ENCODE peak calls at places on chromosome 13, in ten cellular contexts. One of them, this sample, is unnamed.

GRCh38 chr13:27006519-27007161 is 165.0 kb downstream of the USP12 start:
- DNase-seq in psoas muscle: no peak
- DNase-seq in keratinocyte: no peak
- DNase-seq in adrenal gland: no peak
- DNase-seq in AG04450: no peak
- DNase-seq in caudate nucleus: no peak
- DNase-seq in stomach: peak
- DNase-seq in H1: no peak
- DNase-seq in RWPE1: no peak
- DNase-seq in GM23248: peak
- DNase-seq in this sample: no peak

GRCh38 chr13:33125821-33126570 is 109.8 kb downstream of the KL start:
- DNase-seq in GM23248: peak
- DNase-seq in stomach: no peak
- DNase-seq in H1: peak
- DNase-seq in adrenal gland: peak
- DNase-seq in caudate nucleus: no peak
- DNase-seq in psoas muscle: peak
- DNase-seq in keratinocyte: peak
- DNase-seq in AG04450: peak
- DNase-seq in RWPE1: peak
- DNase-seq in this sample: no peak

GRCh38 chr13:64446372-64446771 is 2783.8 kb downstream of the PCDH9 start:
- DNase-seq in RWPE1: peak
- DNase-seq in H1: no peak
- DNase-seq in adrenal gland: no peak
- DNase-seq in keratinocyte: no peak
- DNase-seq in stomach: no peak
- DNase-seq in AG04450: no peak
- DNase-seq in caudate nucleus: no peak
- DNase-seq in psoas muscle: no peak
- DNase-seq in GM23248: no peak
- DNase-seq in this sample: no peak

GRCh38 chr13:44471686-44472085 is 98.1 kb downstream of the SERP2 start:
- DNase-seq in caudate nucleus: no peak
- DNase-seq in GM23248: peak
- DNase-seq in H1: no peak
- DNase-seq in RWPE1: peak
- DNase-seq in AG04450: no peak
- DNase-seq in psoas muscle: no peak
- DNase-seq in keratinocyte: no peak
- DNase-seq in stomach: no peak
- DNase-seq in adrenal gland: no peak
- DNase-seq in this sample: no peak

GRCh38 chr13:109747524-109747923 is 38.9 kb downstream of the IRS2 start:
- DNase-seq in keratinocyte: no peak
- DNase-seq in stomach: no peak
- DNase-seq in AG04450: no peak
- DNase-seq in H1: no peak
- DNase-seq in caudate nucleus: no peak
- DNase-seq in RWPE1: no peak
- DNase-seq in adrenal gland: no peak
- DNase-seq in GM23248: no peak
- DNase-seq in psoas muscle: no peak
- DNase-seq in this sample: no peak

GRCh38 chr13:37729876-37730275 is 131.3 kb upstream of the POSTN start:
- DNase-seq in adrenal gland: no peak
- DNase-seq in stomach: no peak
- DNase-seq in AG04450: no peak
- DNase-seq in RWPE1: no peak
- DNase-seq in GM23248: no peak
- DNase-seq in caudate nucleus: no peak
- DNase-seq in keratinocyte: no peak
- DNase-seq in psoas muscle: no peak
- DNase-seq in H1: no peak
- DNase-seq in this sample: no peak

GRCh38 chr13:81686877-81687276 is 1346.0 kb upstream of the SPRY2 start:
- DNase-seq in adrenal gland: peak
- DNase-seq in AG04450: no peak
- DNase-seq in keratinocyte: no peak
- DNase-seq in psoas muscle: no peak
- DNase-seq in caudate nucleus: no peak
- DNase-seq in stomach: no peak
- DNase-seq in RWPE1: no peak
- DNase-seq in GM23248: no peak
- DNase-seq in H1: no peak
- DNase-seq in this sample: no peak

GRCh38 chr13:42401376-42401775 is 129.4 kb downstream of the AKAP11 start:
- DNase-seq in RWPE1: peak
- DNase-seq in caudate nucleus: no peak
- DNase-seq in AG04450: no peak
- DNase-seq in keratinocyte: no peak
- DNase-seq in GM23248: no peak
- DNase-seq in psoas muscle: no peak
- DNase-seq in H1: no peak
- DNase-seq in stomach: no peak
- DNase-seq in adrenal gland: no peak
- DNase-seq in this sample: no peak

GRCh38 chr13:74129500-74130144 is 4.6 kb downstream of the KLF12 start:
- DNase-seq in psoas muscle: no peak
- DNase-seq in AG04450: no peak
- DNase-seq in H1: no peak
- DNase-seq in GM23248: peak
- DNase-seq in adrenal gland: no peak
- DNase-seq in keratinocyte: no peak
- DNase-seq in caudate nucleus: no peak
- DNase-seq in stomach: no peak
- DNase-seq in RWPE1: no peak
- DNase-seq in this sample: peak

GRCh38 chr13:67351915-67352314 is 121.8 kb upstream of the PCDH9 start:
- DNase-seq in stomach: no peak
- DNase-seq in RWPE1: peak
- DNase-seq in caudate nucleus: no peak
- DNase-seq in H1: no peak
- DNase-seq in adrenal gland: no peak
- DNase-seq in psoas muscle: no peak
- DNase-seq in GM23248: no peak
- DNase-seq in keratinocyte: no peak
- DNase-seq in AG04450: no peak
- DNase-seq in this sample: no peak

GRCh38 chr13:74305876-74306275 is 171.7 kb upstream of the KLF12 start:
- DNase-seq in AG04450: no peak
- DNase-seq in keratinocyte: no peak
- DNase-seq in stomach: no peak
- DNase-seq in GM23248: peak
- DNase-seq in adrenal gland: no peak
- DNase-seq in caudate nucleus: no peak
- DNase-seq in H1: no peak
- DNase-seq in RWPE1: no peak
- DNase-seq in psoas muscle: no peak
- DNase-seq in this sample: no peak

GRCh38 chr13:105336706-105337582 is 1198.5 kb downstream of the EFNB2 start:
- DNase-seq in stomach: no peak
- DNase-seq in RWPE1: no peak
- DNase-seq in keratinocyte: no peak
- DNase-seq in AG04450: no peak
- DNase-seq in psoas muscle: no peak
- DNase-seq in caudate nucleus: no peak
- DNase-seq in adrenal gland: peak
- DNase-seq in H1: no peak
- DNase-seq in GM23248: no peak
- DNase-seq in this sample: no peak

GRCh38 chr13:35598233-35598632 is 121.7 kb upstream of the MAB21L1 start:
- DNase-seq in RWPE1: no peak
- DNase-seq in adrenal gland: no peak
- DNase-seq in keratinocyte: no peak
- DNase-seq in psoas muscle: no peak
- DNase-seq in stomach: no peak
- DNase-seq in H1: no peak
- DNase-seq in GM23248: peak
- DNase-seq in caudate nucleus: no peak
- DNase-seq in AG04450: no peak
- DNase-seq in this sample: no peak

GRCh38 chr13:35597451-35597850 is 121.0 kb upstream of the MAB21L1 start:
- DNase-seq in psoas muscle: no peak
- DNase-seq in GM23248: no peak
- DNase-seq in H1: no peak
- DNase-seq in adrenal gland: no peak
- DNase-seq in RWPE1: no peak
- DNase-seq in keratinocyte: no peak
- DNase-seq in caudate nucleus: no peak
- DNase-seq in AG04450: no peak
- DNase-seq in stomach: no peak
- DNase-seq in this sample: no peak

GRCh38 chr13:35598790-35599369 is 122.4 kb upstream of the MAB21L1 start:
- DNase-seq in H1: no peak
- DNase-seq in AG04450: no peak
- DNase-seq in caudate nucleus: no peak
- DNase-seq in stomach: no peak
- DNase-seq in GM23248: peak
- DNase-seq in psoas muscle: no peak
- DNase-seq in adrenal gland: no peak
- DNase-seq in keratinocyte: no peak
- DNase-seq in RWPE1: no peak
- DNase-seq in this sample: no peak

GRCh38 chr13:35600137-35600536 is 123.6 kb upstream of the MAB21L1 start:
- DNase-seq in GM23248: peak
- DNase-seq in keratinocyte: no peak
- DNase-seq in adrenal gland: no peak
- DNase-seq in H1: no peak
- DNase-seq in caudate nucleus: no peak
- DNase-seq in psoas muscle: no peak
- DNase-seq in stomach: no peak
- DNase-seq in RWPE1: no peak
- DNase-seq in AG04450: no peak
- DNase-seq in this sample: no peak

DNA sequence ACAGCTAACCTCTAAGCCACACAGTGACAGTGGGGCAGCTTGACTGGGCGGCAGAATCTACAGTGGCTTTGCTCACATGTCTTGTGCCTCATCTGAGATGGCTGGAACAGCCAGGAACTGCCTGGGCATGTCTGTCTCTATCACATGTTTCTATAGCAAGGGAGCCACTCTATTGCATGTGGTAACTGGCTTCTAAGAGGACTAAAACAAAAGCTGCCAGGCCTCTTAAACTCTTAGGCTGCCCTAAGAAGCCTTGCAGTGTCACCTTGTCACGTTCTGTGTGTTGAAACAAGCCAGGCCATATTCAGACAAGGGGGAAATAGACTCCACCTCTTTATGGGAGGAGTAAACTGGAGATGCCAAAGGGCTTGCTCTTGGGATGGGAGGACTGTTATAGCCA is 122.9 kb upstream of the MAB21L1 start:
- DNase-seq in adrenal gland: no peak
- DNase-seq in stomach: no peak
- DNase-seq in caudate nucleus: no peak
- DNase-seq in GM23248: peak
- DNase-seq in keratinocyte: no peak
- DNase-seq in AG04450: no peak
- DNase-seq in psoas muscle: no peak
- DNase-seq in RWPE1: peak
- DNase-seq in H1: no peak
- DNase-seq in this sample: no peak
- H3K27ac ChIP-seq in adrenal gland: no peak
- H3K27ac ChIP-seq in stomach: peak
- H3K27ac ChIP-seq in caudate nucleus: no peak
- H3K27ac ChIP-seq in GM23248: no peak
- H3K27ac ChIP-seq in keratinocyte: no peak
- H3K27ac ChIP-seq in AG04450: no peak
- H3K27ac ChIP-seq in psoas muscle: no peak
- H3K27ac ChIP-seq in RWPE1: no peak
- H3K27ac ChIP-seq in H1: no peak
- H3K27ac ChIP-seq in this sample: no peak

DNA sequence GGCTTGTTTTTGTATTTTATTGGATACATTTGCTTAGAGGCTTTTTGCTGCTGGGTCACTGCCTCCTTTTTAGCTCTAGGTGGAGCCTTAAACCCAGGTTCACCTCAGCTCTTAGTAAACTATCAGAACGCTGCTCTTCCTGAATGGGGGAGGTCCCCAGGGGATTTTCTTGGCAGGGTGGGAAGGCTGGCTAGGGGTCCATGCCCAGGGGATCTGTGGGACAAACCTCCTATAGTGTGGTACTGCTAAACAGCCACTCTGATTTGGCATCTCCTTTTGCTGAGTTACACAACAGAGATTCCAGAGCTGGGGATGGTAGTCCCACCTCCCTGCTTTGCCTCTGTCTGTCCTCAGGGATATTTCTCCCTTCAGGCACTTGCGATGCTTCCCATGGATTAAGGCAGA is 204.9 kb downstream of the ZIC5 start:
- DNase-seq in GM23248: no peak
- DNase-seq in adrenal gland: no peak
- DNase-seq in caudate nucleus: no peak
- DNase-seq in psoas muscle: no peak
- DNase-seq in RWPE1: no peak
- DNase-seq in H1: peak
- DNase-seq in keratinocyte: no peak
- DNase-seq in AG04450: no peak
- DNase-seq in stomach: no peak
- DNase-seq in this sample: no peak
- H3K27ac ChIP-seq in GM23248: no peak
- H3K27ac ChIP-seq in adrenal gland: no peak
- H3K27ac ChIP-seq in caudate nucleus: no peak
- H3K27ac ChIP-seq in psoas muscle: no peak
- H3K27ac ChIP-seq in RWPE1: no peak
- H3K27ac ChIP-seq in H1: no peak
- H3K27ac ChIP-seq in keratinocyte: no peak
- H3K27ac ChIP-seq in AG04450: no peak
- H3K27ac ChIP-seq in stomach: no peak
- H3K27ac ChIP-seq in this sample: no peak

DNA sequence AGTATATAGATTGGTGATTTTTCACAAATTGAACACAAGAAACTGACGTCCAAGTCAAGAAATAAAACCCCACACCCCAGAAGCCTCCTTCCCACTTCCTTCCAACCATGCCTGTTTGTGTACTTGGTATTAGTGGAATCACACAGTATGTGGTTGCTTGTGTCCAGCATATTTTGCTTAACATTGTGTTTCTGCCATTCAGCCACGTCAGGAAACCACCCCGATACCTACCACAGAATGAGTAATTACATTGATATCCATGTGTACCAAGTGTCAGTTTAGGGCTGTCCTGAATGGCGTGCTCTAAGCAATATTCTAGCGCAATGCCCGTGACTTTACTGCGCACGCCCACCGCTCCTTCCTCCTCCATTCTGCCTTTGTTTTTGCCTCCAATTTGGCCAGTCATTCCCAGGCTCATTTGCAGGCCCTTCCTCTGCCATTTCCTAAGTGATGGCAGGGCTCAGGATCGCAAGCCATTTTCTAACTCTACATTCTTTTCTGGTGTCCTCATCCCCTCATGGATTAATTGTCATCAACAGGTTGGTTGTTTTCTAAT is 25.9 kb upstream of the MPHOSPH8 start:
- DNase-seq in H1: no peak
- DNase-seq in psoas muscle: no peak
- DNase-seq in caudate nucleus: no peak
- DNase-seq in keratinocyte: no peak
- DNase-seq in GM23248: no peak
- DNase-seq in AG04450: no peak
- DNase-seq in stomach: no peak
- DNase-seq in adrenal gland: no peak
- DNase-seq in RWPE1: no peak
- DNase-seq in this sample: no peak
- H3K27ac ChIP-seq in H1: no peak
- H3K27ac ChIP-seq in psoas muscle: no peak
- H3K27ac ChIP-seq in caudate nucleus: no peak
- H3K27ac ChIP-seq in keratinocyte: no peak
- H3K27ac ChIP-seq in GM23248: no peak
- H3K27ac ChIP-seq in AG04450: no peak
- H3K27ac ChIP-seq in stomach: no peak
- H3K27ac ChIP-seq in adrenal gland: no peak
- H3K27ac ChIP-seq in RWPE1: no peak
- H3K27ac ChIP-seq in this sample: no peak

GRCh38 chr13:22422712-22423111 is 751.8 kb downstream of the FGF9 start:
- DNase-seq in RWPE1: no peak
- DNase-seq in stomach: no peak
- DNase-seq in H1: no peak
- DNase-seq in adrenal gland: no peak
- DNase-seq in keratinocyte: no peak
- DNase-seq in AG04450: no peak
- DNase-seq in psoas muscle: no peak
- DNase-seq in caudate nucleus: no peak
- DNase-seq in GM23248: no peak
- DNase-seq in this sample: no peak
- H3K27ac ChIP-seq in RWPE1: no peak
- H3K27ac ChIP-seq in stomach: no peak
- H3K27ac ChIP-seq in H1: no peak
- H3K27ac ChIP-seq in adrenal gland: no peak
- H3K27ac ChIP-seq in keratinocyte: no peak
- H3K27ac ChIP-seq in AG04450: no peak
- H3K27ac ChIP-seq in psoas muscle: no peak
- H3K27ac ChIP-seq in caudate nucleus: no peak
- H3K27ac ChIP-seq in GM23248: no peak
- H3K27ac ChIP-seq in this sample: no peak

This sample was measured in CD8-positive, alpha-beta memory T cell.